ENCODE peak calls at places on chromosomes 12 and 14, in eight cellular contexts. One of them, this sample, is unnamed.
A peak's percentile ranks its signal among the peaks of the same experiment; 100 is the strongest.

GRCh38 chr12:126198966-126199692 is 1133.9 kb downstream of the AACS start:
- DNase-seq in H4: no peak
- DNase-seq in ACHN: no peak
- DNase-seq in BJ: no peak
- DNase-seq in stomach: peak; percentile 43
- DNase-seq in SW 1271: no peak
- DNase-seq in left colon: no peak
- DNase-seq in nephron progenitor cell: no peak
- DNase-seq in this sample: no peak

GRCh38 chr12:111457071-111457470 is 51.3 kb downstream of the SH2B3 start:
- DNase-seq in H4: no peak
- DNase-seq in ACHN: no peak
- DNase-seq in BJ: no peak
- DNase-seq in stomach: no peak
- DNase-seq in SW 1271: no peak
- DNase-seq in left colon: no peak
- DNase-seq in nephron progenitor cell: no peak
- DNase-seq in this sample: no peak

GRCh38 chr14:24389266-24389855 is 9.4 kb upstream of the NYNRIN start:
- DNase-seq in H4: no peak
- DNase-seq in ACHN: no peak
- DNase-seq in BJ: no peak
- DNase-seq in stomach: no peak
- DNase-seq in SW 1271: no peak
- DNase-seq in left colon: no peak
- DNase-seq in nephron progenitor cell: no peak
- DNase-seq in this sample: no peak

GRCh38 chr12:27285395-27285794 is 41.3 kb downstream of the STK38L start:
- DNase-seq in H4: no peak
- DNase-seq in ACHN: no peak
- DNase-seq in BJ: no peak
- DNase-seq in stomach: no peak
- DNase-seq in SW 1271: no peak
- DNase-seq in left colon: no peak
- DNase-seq in nephron progenitor cell: no peak
- DNase-seq in this sample: no peak

GRCh38 chr14:51774209-51774608 is 86.2 kb upstream of the GNG2 start:
- DNase-seq in H4: no peak
- DNase-seq in ACHN: no peak
- DNase-seq in BJ: no peak
- DNase-seq in stomach: no peak
- DNase-seq in SW 1271: no peak
- DNase-seq in left colon: peak; percentile 15
- DNase-seq in nephron progenitor cell: no peak
- DNase-seq in this sample: no peak

GRCh38 chr14:100552524-100553125 is 34.6 kb downstream of the BEGAIN start:
- DNase-seq in H4: no peak
- DNase-seq in ACHN: no peak
- DNase-seq in BJ: no peak
- DNase-seq in stomach: no peak
- DNase-seq in SW 1271: no peak
- DNase-seq in left colon: no peak
- DNase-seq in nephron progenitor cell: no peak
- DNase-seq in this sample: no peak

GRCh38 chr12:31965090-31965489 is 5.9 kb downstream of the RESF1 start:
- DNase-seq in H4: no peak
- DNase-seq in ACHN: no peak
- DNase-seq in BJ: no peak
- DNase-seq in stomach: no peak
- DNase-seq in SW 1271: no peak
- DNase-seq in left colon: no peak
- DNase-seq in nephron progenitor cell: no peak
- DNase-seq in this sample: no peak

GRCh38 chr14:89881839-89882238 is 72.7 kb downstream of the EFCAB11 start:
- DNase-seq in H4: no peak
- DNase-seq in ACHN: no peak
- DNase-seq in BJ: no peak
- DNase-seq in stomach: no peak
- DNase-seq in SW 1271: no peak
- DNase-seq in left colon: no peak
- DNase-seq in nephron progenitor cell: no peak
- DNase-seq in this sample: no peak

GRCh38 chr12:2652401-2653081 is 142.2 kb upstream of the FKBP4 start:
- DNase-seq in H4: no peak
- DNase-seq in ACHN: no peak
- DNase-seq in BJ: no peak
- DNase-seq in stomach: no peak
- DNase-seq in SW 1271: no peak
- DNase-seq in left colon: no peak
- DNase-seq in nephron progenitor cell: no peak
- DNase-seq in this sample: no peak

GRCh38 chr12:110367209-110367864 is 36.2 kb downstream of the ANAPC7 start:
- DNase-seq in H4: no peak
- DNase-seq in ACHN: no peak
- DNase-seq in BJ: no peak
- DNase-seq in stomach: no peak
- DNase-seq in SW 1271: no peak
- DNase-seq in left colon: no peak
- DNase-seq in nephron progenitor cell: no peak
- DNase-seq in this sample: no peak

GRCh38 chr14:44564908-44565307 is 57.8 kb upstream of the FSCB start:
- DNase-seq in H4: peak; percentile 49
- DNase-seq in ACHN: no peak
- DNase-seq in BJ: no peak
- DNase-seq in stomach: no peak
- DNase-seq in SW 1271: no peak
- DNase-seq in left colon: no peak
- DNase-seq in nephron progenitor cell: no peak
- DNase-seq in this sample: no peak

GRCh38 chr12:53476769-53477209 is 22.5 kb downstream of the MAP3K12 start:
- DNase-seq in H4: no peak
- DNase-seq in ACHN: peak; percentile 66
- DNase-seq in BJ: no peak
- DNase-seq in stomach: no peak
- DNase-seq in SW 1271: no peak
- DNase-seq in left colon: no peak
- DNase-seq in nephron progenitor cell: no peak
- DNase-seq in this sample: no peak

GRCh38 chr12:12890492-12890814 is 909 bp upstream of the GPRC5A start:
- DNase-seq in H4: no peak
- DNase-seq in ACHN: peak; percentile 83
- DNase-seq in BJ: no peak
- DNase-seq in stomach: peak; percentile 54
- DNase-seq in SW 1271: no peak
- DNase-seq in left colon: no peak
- DNase-seq in nephron progenitor cell: no peak
- DNase-seq in this sample: no peak

GRCh38 chr12:132265056-132265800 is 64.2 kb downstream of the GALNT9 start:
- DNase-seq in H4: no peak
- DNase-seq in ACHN: no peak
- DNase-seq in BJ: no peak
- DNase-seq in stomach: no peak
- DNase-seq in SW 1271: no peak
- DNase-seq in left colon: no peak
- DNase-seq in nephron progenitor cell: no peak
- DNase-seq in this sample: no peak

GRCh38 chr12:132788375-132789098 is 26.9 kb upstream of the ANKLE2 start:
- DNase-seq in H4: no peak
- DNase-seq in ACHN: no peak
- DNase-seq in BJ: no peak
- DNase-seq in stomach: no peak
- DNase-seq in SW 1271: no peak
- DNase-seq in left colon: no peak
- DNase-seq in nephron progenitor cell: no peak
- DNase-seq in this sample: no peak

GRCh38 chr14:97730706-97731105 is 933.5 kb downstream of the VRK1 start:
- DNase-seq in H4: no peak
- DNase-seq in ACHN: no peak
- DNase-seq in BJ: no peak
- DNase-seq in stomach: no peak
- DNase-seq in SW 1271: no peak
- DNase-seq in left colon: no peak
- DNase-seq in nephron progenitor cell: no peak
- DNase-seq in this sample: no peak

GRCh38 chr14:100755649-100756048 is 29.0 kb downstream of the DLK1 start:
- DNase-seq in H4: no peak
- DNase-seq in ACHN: no peak
- DNase-seq in BJ: no peak
- DNase-seq in stomach: no peak
- DNase-seq in SW 1271: no peak
- DNase-seq in left colon: no peak
- DNase-seq in nephron progenitor cell: no peak
- DNase-seq in this sample: no peak

GRCh38 chr14:50839048-50839447 is 8.1 kb upstream of the NIN start:
- DNase-seq in H4: no peak
- DNase-seq in ACHN: peak; percentile 32
- DNase-seq in BJ: no peak
- DNase-seq in stomach: no peak
- DNase-seq in SW 1271: no peak
- DNase-seq in left colon: no peak
- DNase-seq in nephron progenitor cell: no peak
- DNase-seq in this sample: no peak

GRCh38 chr12:47021298-47021697 is 58.1 kb upstream of the PCED1B start:
- DNase-seq in H4: peak; percentile 82
- DNase-seq in ACHN: peak; percentile 83
- DNase-seq in BJ: peak; percentile 62
- DNase-seq in stomach: no peak
- DNase-seq in SW 1271: peak; percentile 45
- DNase-seq in left colon: no peak
- DNase-seq in nephron progenitor cell: peak; percentile 20
- DNase-seq in this sample: peak; percentile 84

This sample was measured in Panc1.